ENCODE peak calls at places on chromosomes 2 and 18, in nine cellular contexts. S is IMR-90, T is body of pancreas, M is gastrocnemius medialis, G is stomach, D is sigmoid colon, Z is prostate gland, Q is HCT116, H is A549. I is an unnamed sample.

GRCh38 chr18:65788373-65788772 is 37.6 kb downstream of the CDH7 start:
- DNase-seq in Q (no peak), M (no peak), D (no peak), H (no peak), Z (no peak), S (no peak), G (no peak), T (peak; percentile 10), I (no peak)

GRCh38 chr18:362914-363295 is 95.1 kb upstream of the THOC1 start:
- DNase-seq in Z (no peak), G (no peak), T (no peak), D (no peak), M (no peak), H (no peak), Q (no peak), S (no peak), I (no peak)

GRCh38 chr2:86050301-86050700 is 55.4 kb downstream of the POLR1A start:
- DNase-seq in Q (no peak), G (no peak), Z (no peak), D (no peak), S (no peak), M (no peak), T (no peak), H (no peak), I (no peak)

GRCh38 chr2:9639000-9639602 is 8.3 kb upstream of the YWHAQ start:
- DNase-seq in M (no peak), Z (no peak), T (no peak), H (peak; percentile 12), S (no peak), G (no peak), Q (no peak), D (no peak), I (no peak)

GRCh38 chr2:101952551-101952950 is 39.2 kb upstream of the IL1R2 start:
- DNase-seq in G (no peak), T (no peak), D (no peak), Q (no peak), H (no peak), S (no peak), Z (no peak), M (no peak), I (no peak)

GRCh38 chr2:36605273-36605672 is 7.3 kb upstream of the FEZ2 start:
- DNase-seq in S (no peak), Z (no peak), H (no peak), D (no peak), G (no peak), Q (no peak), M (no peak), T (no peak), I (no peak)

GRCh38 chr2:242032780-242033656 is 163.5 kb downstream of the RTP5 start:
- DNase-seq in S (no peak), H (no peak), M (no peak), D (peak; percentile 42), T (no peak), G (no peak), Z (no peak), Q (no peak), I (peak; percentile 30)

GRCh38 chr2:178211943-178212342 is 17.6 kb downstream of the OSBPL6 start:
- DNase-seq in G (no peak), D (no peak), T (no peak), H (no peak), S (no peak), Q (no peak), Z (no peak), M (no peak), I (no peak)

GRCh38 chr2:231941673-231942072 is 15.5 kb upstream of the NPPC start:
- DNase-seq in T (no peak), Q (no peak), S (no peak), G (peak; percentile 10), D (no peak), H (no peak), M (no peak), Z (no peak), I (no peak)

GRCh38 chr2:53452957-53453748 is 314.5 kb upstream of the CHAC2 start:
- DNase-seq in Q (no peak), D (no peak), Z (no peak), H (no peak), S (no peak), T (peak; percentile 81), G (peak; percentile 52), M (no peak), I (no peak)

GRCh38 chr18:60053747-60054304 is 154.0 kb downstream of the PMAIP1 start:
- DNase-seq in Q (peak; percentile 97), H (peak; percentile 72), Z (no peak), G (no peak), S (peak; percentile 98), T (no peak), D (no peak), M (no peak), I (no peak)

GRCh38 chr18:77067315-77068061 is 65.1 kb downstream of the MBP start:
- DNase-seq in H (peak; percentile 55), G (peak; percentile 72), D (peak; percentile 84), M (peak; percentile 68), S (peak; percentile 96), Q (peak; percentile 75), Z (no peak), T (peak; percentile 35), I (peak; percentile 80)

GRCh38 chr2:234451852-234452625 is 44.8 kb downstream of the ARL4C start:
- DNase-seq in G (no peak), S (peak; percentile 98), M (no peak), D (no peak), T (no peak), H (peak; percentile 34), Q (no peak), Z (no peak), I (no peak)

GRCh38 chr2:96927420-96928171 is 57.7 kb upstream of the SEMA4C start:
- DNase-seq in T (peak; percentile 33), M (peak; percentile 87), D (peak; percentile 96), Z (peak; percentile 90), H (no peak), S (no peak), G (peak; percentile 56), Q (no peak), I (peak; percentile 40)

GRCh38 chr18:73887801-73888200 is 259.8 kb downstream of the FBXO15 start:
- DNase-seq in H (no peak), S (no peak), G (no peak), Q (no peak), Z (no peak), D (no peak), T (no peak), M (no peak), I (no peak)

GRCh38 chr2:207131634-207132418 is 33.9 kb downstream of the KLF7 start:
- DNase-seq in Q (no peak), T (no peak), M (no peak), G (no peak), D (no peak), H (no peak), Z (no peak), S (no peak), I (no peak)
- H3K4me1 ChIP-seq in Q (peaks cover 13% of the 10 kb centered on the region), T (peaks cover 20% of the 10 kb centered on the region), M (peaks cover 52% of the 10 kb centered on the region), G (peaks cover 69% of the 10 kb centered on the region), D (peaks cover 82% of the 10 kb centered on the region), H (peaks cover 91% of the 10 kb centered on the region), Z (peaks cover 3% of the 10 kb centered on the region), S (peaks cover 36% of the 10 kb centered on the region), I (no peaks in the 10 kb centered on the region)

GRCh38 chr2:28828382-28828781 is 17.7 kb downstream of the SPDYA start:
- DNase-seq in Q (no peak), Z (no peak), S (peak; percentile 49), M (no peak), T (no peak), H (no peak), D (no peak), G (no peak), I (no peak)
- TF ChIP-seq CTCF in Q (no peak), Z (no peak), S (no peak), M (no peak), T (no peak), H (no peak), D (no peak), G (no peak), I (no peak)

GRCh38 chr2:100274566-100275199 is 47.6 kb downstream of the LONRF2 start:
- DNase-seq in H (no peak), D (no peak), M (no peak), G (no peak), Q (no peak), T (no peak), S (no peak), Z (no peak), I (no peak)
- TF ChIP-seq POLR2A in H (no peak), D (no peak), M (no peak), G (no peak), Q (no peak), T (no peak), S (no peak), Z (no peak), I (no peak)

DNA sequence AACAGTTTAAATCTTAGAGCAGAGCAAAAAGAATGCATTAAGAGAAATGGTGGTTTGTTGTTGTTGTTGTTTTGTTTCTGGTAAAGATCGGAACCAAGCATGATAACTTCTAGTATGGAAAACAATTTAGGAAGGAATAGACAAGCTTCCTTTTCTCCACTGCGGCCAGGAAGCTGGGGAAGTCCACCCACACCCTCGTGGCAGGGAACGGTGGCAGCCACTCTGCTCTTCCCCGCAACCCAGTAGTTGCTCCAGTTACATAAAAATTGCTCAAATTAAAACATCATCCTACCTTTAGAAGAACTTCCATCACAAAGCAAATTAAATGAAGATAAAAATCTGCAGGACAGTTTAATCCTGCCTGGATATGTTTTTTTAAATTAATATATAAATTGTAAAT is 113.0 kb downstream of the RBMS1 start:
- DNase-seq in M (no peak), D (no peak), H (no peak), Q (no peak), Z (no peak), S (no peak), T (no peak), G (no peak), I (no peak)
- H3K4me1 ChIP-seq in M (peaks cover 59% of the 10 kb centered on the region), D (peaks cover 93% of the 10 kb centered on the region), H (peaks cover 90% of the 10 kb centered on the region), Q (no peaks in the 10 kb centered on the region), Z (no peaks in the 10 kb centered on the region), S (peaks cover 42% of the 10 kb centered on the region), T (peaks cover 13% of the 10 kb centered on the region), G (peaks cover 84% of the 10 kb centered on the region), I (no peaks in the 10 kb centered on the region)

DNA sequence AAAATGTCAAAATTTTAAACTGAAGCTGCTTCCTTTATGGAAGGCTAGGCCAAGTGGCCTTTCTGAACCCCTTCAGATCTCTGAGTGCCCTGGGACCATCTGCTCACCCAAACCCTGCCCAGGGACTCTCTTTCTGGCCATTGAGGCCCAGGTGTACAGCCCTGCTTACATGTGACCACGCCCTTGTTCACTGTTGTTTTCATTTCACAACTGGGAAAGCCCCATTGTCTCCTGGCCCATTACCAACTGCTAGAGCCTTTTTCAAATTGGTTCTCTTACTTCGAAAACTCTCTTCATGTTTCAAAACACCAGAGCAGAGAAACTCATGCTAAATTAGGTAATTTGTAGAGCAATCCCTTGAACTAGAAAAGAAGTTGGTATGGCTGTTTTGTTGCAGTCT is 219.5 kb upstream of the TANK start:
- DNase-seq in M (no peak), S (peak; percentile 38), Z (peak; percentile 23), D (no peak), Q (no peak), H (no peak), G (no peak), T (no peak), I (no peak)
- TF ChIP-seq CTCF in M (no peak), S (no peak), Z (no peak), D (no peak), Q (no peak), H (no peak), G (no peak), T (no peak), I (no peak)